ENCODE peak calls at places on chromosomes 5 and 9, in eight cellular contexts. One of them, this sample, is unnamed.
A peak's percentile ranks its signal among the peaks of the same experiment; 100 is the strongest.

GRCh38 chr9:109060235-109060634 is 46.9 kb upstream of the CTNNAL1 start:
- DNase-seq in CD8-positive, alpha-beta memory T cell: no peak
- DNase-seq in fibroblast of lung: no peak
- DNase-seq in tibial nerve: no peak
- DNase-seq in neuronal stem cell: no peak
- DNase-seq in uterus: no peak
- DNase-seq in Peyer's patch: no peak
- DNase-seq in kidney: no peak
- DNase-seq in this sample: no peak

GRCh38 chr5:100553209-100553608 is 18.0 kb downstream of the FAM174A start:
- DNase-seq in uterus: no peak
- DNase-seq in CD8-positive, alpha-beta memory T cell: no peak
- DNase-seq in neuronal stem cell: no peak
- DNase-seq in tibial nerve: no peak
- DNase-seq in kidney: no peak
- DNase-seq in Peyer's patch: no peak
- DNase-seq in fibroblast of lung: no peak
- DNase-seq in this sample: no peak

GRCh38 chr5:161544350-161544765 is 2.2 kb downstream of the GABRB2 start:
- DNase-seq in tibial nerve: no peak
- DNase-seq in CD8-positive, alpha-beta memory T cell: no peak
- DNase-seq in fibroblast of lung: peak; percentile 32
- DNase-seq in neuronal stem cell: peak; percentile 56
- DNase-seq in kidney: no peak
- DNase-seq in Peyer's patch: no peak
- DNase-seq in uterus: no peak
- DNase-seq in this sample: peak; percentile 12

GRCh38 chr9:114411452-114411851 is 23.7 kb upstream of the AKNA start:
- DNase-seq in tibial nerve: no peak
- DNase-seq in neuronal stem cell: no peak
- DNase-seq in Peyer's patch: no peak
- DNase-seq in uterus: no peak
- DNase-seq in CD8-positive, alpha-beta memory T cell: no peak
- DNase-seq in fibroblast of lung: no peak
- DNase-seq in kidney: no peak
- DNase-seq in this sample: no peak

GRCh38 chr5:134174841-134175839 is 1.6 kb downstream of the SKP1 start:
- DNase-seq in tibial nerve: no peak
- DNase-seq in uterus: no peak
- DNase-seq in neuronal stem cell: no peak
- DNase-seq in fibroblast of lung: peak; percentile 66
- DNase-seq in CD8-positive, alpha-beta memory T cell: no peak
- DNase-seq in Peyer's patch: no peak
- DNase-seq in kidney: no peak
- DNase-seq in this sample: peak; percentile 30

GRCh38 chr5:176734756-176735342 is 75.5 kb upstream of the UNC5A start:
- DNase-seq in uterus: peak; percentile 7
- DNase-seq in CD8-positive, alpha-beta memory T cell: no peak
- DNase-seq in fibroblast of lung: no peak
- DNase-seq in neuronal stem cell: no peak
- DNase-seq in kidney: peak; percentile 43
- DNase-seq in tibial nerve: no peak
- DNase-seq in Peyer's patch: peak; percentile 14
- DNase-seq in this sample: peak; percentile 40

GRCh38 chr5:139760066-139761056 is 35.2 kb upstream of the PSD2 start:
- DNase-seq in fibroblast of lung: no peak
- DNase-seq in uterus: no peak
- DNase-seq in neuronal stem cell: no peak
- DNase-seq in kidney: peak; percentile 84
- DNase-seq in Peyer's patch: peak; percentile 46
- DNase-seq in CD8-positive, alpha-beta memory T cell: no peak
- DNase-seq in tibial nerve: no peak
- DNase-seq in this sample: peak; percentile 75

GRCh38 chr5:33206962-33207506 is 233.7 kb upstream of the TARS1 start:
- DNase-seq in fibroblast of lung: no peak
- DNase-seq in uterus: no peak
- DNase-seq in neuronal stem cell: no peak
- DNase-seq in CD8-positive, alpha-beta memory T cell: no peak
- DNase-seq in tibial nerve: no peak
- DNase-seq in Peyer's patch: no peak
- DNase-seq in kidney: no peak
- DNase-seq in this sample: no peak

GRCh38 chr5:176680226-176680563 is 32.9 kb downstream of the TSPAN17 start:
- DNase-seq in neuronal stem cell: no peak
- DNase-seq in tibial nerve: no peak
- DNase-seq in fibroblast of lung: no peak
- DNase-seq in kidney: peak; percentile 60
- DNase-seq in CD8-positive, alpha-beta memory T cell: no peak
- DNase-seq in Peyer's patch: no peak
- DNase-seq in uterus: no peak
- DNase-seq in this sample: no peak

GRCh38 chr5:10452768-10453331 is 11.2 kb downstream of the ROPN1L start:
- DNase-seq in neuronal stem cell: peak; percentile 49
- DNase-seq in Peyer's patch: peak; percentile 45
- DNase-seq in CD8-positive, alpha-beta memory T cell: peak; percentile 33
- DNase-seq in uterus: no peak
- DNase-seq in fibroblast of lung: peak; percentile 93
- DNase-seq in tibial nerve: no peak
- DNase-seq in kidney: no peak
- DNase-seq in this sample: no peak

GRCh38 chr5:10229306-10230048 is 20.2 kb downstream of the ATPSCKMT start:
- DNase-seq in uterus: no peak
- DNase-seq in kidney: no peak
- DNase-seq in fibroblast of lung: peak; percentile 39
- DNase-seq in CD8-positive, alpha-beta memory T cell: no peak
- DNase-seq in tibial nerve: no peak
- DNase-seq in Peyer's patch: no peak
- DNase-seq in neuronal stem cell: no peak
- DNase-seq in this sample: peak; percentile 98

GRCh38 chr9:9645006-9645405 is 967.8 kb downstream of the PTPRD start:
- DNase-seq in kidney: no peak
- DNase-seq in neuronal stem cell: no peak
- DNase-seq in tibial nerve: no peak
- DNase-seq in fibroblast of lung: no peak
- DNase-seq in Peyer's patch: peak; percentile 22
- DNase-seq in CD8-positive, alpha-beta memory T cell: no peak
- DNase-seq in uterus: no peak
- DNase-seq in this sample: no peak

GRCh38 chr5:40841068-40841805 is at the start of gene CARD6:
- DNase-seq in kidney: no peak
- DNase-seq in fibroblast of lung: peak; percentile 67
- DNase-seq in uterus: no peak
- DNase-seq in neuronal stem cell: no peak
- DNase-seq in Peyer's patch: no peak
- DNase-seq in tibial nerve: peak; percentile 19
- DNase-seq in CD8-positive, alpha-beta memory T cell: no peak
- DNase-seq in this sample: peak; percentile 76

GRCh38 chr5:126492939-126493338 is 69.7 kb downstream of the GRAMD2B start:
- DNase-seq in Peyer's patch: no peak
- DNase-seq in tibial nerve: no peak
- DNase-seq in CD8-positive, alpha-beta memory T cell: no peak
- DNase-seq in fibroblast of lung: peak; percentile 50
- DNase-seq in neuronal stem cell: no peak
- DNase-seq in uterus: peak; percentile 65
- DNase-seq in kidney: no peak
- DNase-seq in this sample: no peak

GRCh38 chr9:27632254-27632653 is 59.0 kb upstream of the C9orf72 start:
- DNase-seq in kidney: no peak
- DNase-seq in CD8-positive, alpha-beta memory T cell: no peak
- DNase-seq in neuronal stem cell: no peak
- DNase-seq in uterus: no peak
- DNase-seq in Peyer's patch: no peak
- DNase-seq in fibroblast of lung: no peak
- DNase-seq in tibial nerve: no peak
- DNase-seq in this sample: no peak

GRCh38 chr5:84438456-84438855 is 53.8 kb upstream of the EDIL3 start:
- DNase-seq in uterus: no peak
- DNase-seq in Peyer's patch: no peak
- DNase-seq in CD8-positive, alpha-beta memory T cell: no peak
- DNase-seq in fibroblast of lung: peak; percentile 5
- DNase-seq in tibial nerve: no peak
- DNase-seq in neuronal stem cell: no peak
- DNase-seq in kidney: no peak
- DNase-seq in this sample: no peak

GRCh38 chr5:172891716-172892421 is 57.8 kb downstream of the ERGIC1 start:
- DNase-seq in uterus: no peak
- DNase-seq in Peyer's patch: no peak
- DNase-seq in CD8-positive, alpha-beta memory T cell: no peak
- DNase-seq in kidney: peak; percentile 88
- DNase-seq in neuronal stem cell: no peak
- DNase-seq in tibial nerve: no peak
- DNase-seq in fibroblast of lung: no peak
- DNase-seq in this sample: no peak

GRCh38 chr5:72138943-72139467 is 31.7 kb downstream of the MAP1B start:
- DNase-seq in fibroblast of lung: peak; percentile 92
- DNase-seq in Peyer's patch: no peak
- DNase-seq in uterus: no peak
- DNase-seq in kidney: no peak
- DNase-seq in CD8-positive, alpha-beta memory T cell: no peak
- DNase-seq in tibial nerve: no peak
- DNase-seq in neuronal stem cell: no peak
- DNase-seq in this sample: peak; percentile 87

GRCh38 chr9:93288891-93289883 is 105.2 kb downstream of the WNK2 start:
- DNase-seq in Peyer's patch: no peak
- DNase-seq in CD8-positive, alpha-beta memory T cell: no peak
- DNase-seq in uterus: no peak
- DNase-seq in kidney: peak; percentile 71
- DNase-seq in fibroblast of lung: peak; percentile 79
- DNase-seq in neuronal stem cell: no peak
- DNase-seq in tibial nerve: no peak
- DNase-seq in this sample: no peak

GRCh38 chr9:134484479-134484878 is 157.1 kb upstream of the COL5A1 start:
- DNase-seq in neuronal stem cell: no peak
- DNase-seq in fibroblast of lung: no peak
- DNase-seq in tibial nerve: no peak
- DNase-seq in CD8-positive, alpha-beta memory T cell: no peak
- DNase-seq in uterus: no peak
- DNase-seq in Peyer's patch: no peak
- DNase-seq in kidney: no peak
- DNase-seq in this sample: no peak

GRCh38 chr9:91902465-91903125 is 47.4 kb downstream of the ROR2 start:
- DNase-seq in Peyer's patch: no peak
- DNase-seq in CD8-positive, alpha-beta memory T cell: no peak
- DNase-seq in kidney: no peak
- DNase-seq in neuronal stem cell: no peak
- DNase-seq in uterus: no peak
- DNase-seq in tibial nerve: no peak
- DNase-seq in fibroblast of lung: peak; percentile 53
- DNase-seq in this sample: no peak

GRCh38 chr5:128579669-128580068 is 41.6 kb upstream of the FBN2 start:
- DNase-seq in CD8-positive, alpha-beta memory T cell: no peak
- DNase-seq in fibroblast of lung: no peak
- DNase-seq in Peyer's patch: no peak
- DNase-seq in uterus: no peak
- DNase-seq in neuronal stem cell: no peak
- DNase-seq in tibial nerve: no peak
- DNase-seq in kidney: no peak
- DNase-seq in this sample: no peak

GRCh38 chr5:77006124-77006523 is 24.1 kb upstream of the AGGF1 start:
- DNase-seq in neuronal stem cell: no peak
- DNase-seq in CD8-positive, alpha-beta memory T cell: no peak
- DNase-seq in kidney: no peak
- DNase-seq in Peyer's patch: no peak
- DNase-seq in tibial nerve: no peak
- DNase-seq in fibroblast of lung: no peak
- DNase-seq in uterus: no peak
- DNase-seq in this sample: no peak

GRCh38 chr5:148816822-148817221 is 9.6 kb upstream of the ADRB2 start:
- DNase-seq in neuronal stem cell: no peak
- DNase-seq in Peyer's patch: no peak
- DNase-seq in CD8-positive, alpha-beta memory T cell: no peak
- DNase-seq in fibroblast of lung: no peak
- DNase-seq in uterus: no peak
- DNase-seq in kidney: no peak
- DNase-seq in tibial nerve: no peak
- DNase-seq in this sample: no peak

GRCh38 chr5:148817606-148818005 is 8.8 kb upstream of the ADRB2 start:
- DNase-seq in fibroblast of lung: no peak
- DNase-seq in uterus: no peak
- DNase-seq in tibial nerve: no peak
- DNase-seq in kidney: no peak
- DNase-seq in CD8-positive, alpha-beta memory T cell: no peak
- DNase-seq in Peyer's patch: no peak
- DNase-seq in neuronal stem cell: no peak
- DNase-seq in this sample: no peak

GRCh38 chr5:148816357-148816756 is 10.1 kb upstream of the ADRB2 start:
- DNase-seq in tibial nerve: no peak
- DNase-seq in kidney: no peak
- DNase-seq in uterus: no peak
- DNase-seq in CD8-positive, alpha-beta memory T cell: no peak
- DNase-seq in Peyer's patch: no peak
- DNase-seq in fibroblast of lung: no peak
- DNase-seq in neuronal stem cell: no peak
- DNase-seq in this sample: no peak

GRCh38 chr5:148815578-148815977 is 10.8 kb upstream of the ADRB2 start:
- DNase-seq in CD8-positive, alpha-beta memory T cell: no peak
- DNase-seq in fibroblast of lung: no peak
- DNase-seq in tibial nerve: no peak
- DNase-seq in kidney: no peak
- DNase-seq in neuronal stem cell: no peak
- DNase-seq in uterus: no peak
- DNase-seq in Peyer's patch: no peak
- DNase-seq in this sample: no peak

GRCh38 chr5:148820778-148821395 is 5.5 kb upstream of the ADRB2 start:
- DNase-seq in Peyer's patch: no peak
- DNase-seq in kidney: no peak
- DNase-seq in neuronal stem cell: peak; percentile 14
- DNase-seq in tibial nerve: peak; percentile 17
- DNase-seq in CD8-positive, alpha-beta memory T cell: peak; percentile 24
- DNase-seq in uterus: no peak
- DNase-seq in fibroblast of lung: peak; percentile 65
- DNase-seq in this sample: no peak
- H3K27ac ChIP-seq in Peyer's patch: no peak overlapping the region
- H3K27ac ChIP-seq in kidney: no peak overlapping the region
- H3K27ac ChIP-seq in neuronal stem cell: no peak overlapping the region
- H3K27ac ChIP-seq in tibial nerve: no peak overlapping the region
- H3K27ac ChIP-seq in CD8-positive, alpha-beta memory T cell: no peak overlapping the region
- H3K27ac ChIP-seq in uterus: no peak overlapping the region
- H3K27ac ChIP-seq in fibroblast of lung: no peak overlapping the region
- H3K27ac ChIP-seq in this sample: no peak overlapping the region

GRCh38 chr9:79883073-79883645 is 311.4 kb downstream of the TLE4 start:
- DNase-seq in fibroblast of lung: no peak
- DNase-seq in neuronal stem cell: no peak
- DNase-seq in kidney: peak; percentile 70
- DNase-seq in uterus: no peak
- DNase-seq in tibial nerve: no peak
- DNase-seq in CD8-positive, alpha-beta memory T cell: peak; percentile 65
- DNase-seq in Peyer's patch: no peak
- DNase-seq in this sample: no peak
- H3K4me1 ChIP-seq in fibroblast of lung: no peaks in the 10 kb centered on the region
- H3K4me1 ChIP-seq in neuronal stem cell: peaks cover 3% of the 10 kb centered on the region
- H3K4me1 ChIP-seq in kidney: no peaks in the 10 kb centered on the region
- H3K4me1 ChIP-seq in uterus: no peaks in the 10 kb centered on the region
- H3K4me1 ChIP-seq in tibial nerve: no peaks in the 10 kb centered on the region
- H3K4me1 ChIP-seq in CD8-positive, alpha-beta memory T cell: peaks cover 49% of the 10 kb centered on the region
- H3K4me1 ChIP-seq in Peyer's patch: no peaks in the 10 kb centered on the region
- H3K4me1 ChIP-seq in this sample: no peaks in the 10 kb centered on the region

GRCh38 chr9:136690841-136691261 is 3.6 kb upstream of the AGPAT2 start:
- DNase-seq in tibial nerve: no peak
- DNase-seq in kidney: peak; percentile 92
- DNase-seq in uterus: no peak
- DNase-seq in neuronal stem cell: no peak
- DNase-seq in fibroblast of lung: no peak
- DNase-seq in CD8-positive, alpha-beta memory T cell: no peak
- DNase-seq in Peyer's patch: no peak
- DNase-seq in this sample: no peak
- H3K27ac ChIP-seq in tibial nerve: no peak overlapping the region
- H3K27ac ChIP-seq in kidney: peak overlapping the region; percentile 76
- H3K27ac ChIP-seq in uterus: peak overlapping the region; percentile 38
- H3K27ac ChIP-seq in neuronal stem cell: no peak overlapping the region
- H3K27ac ChIP-seq in fibroblast of lung: no peak overlapping the region
- H3K27ac ChIP-seq in CD8-positive, alpha-beta memory T cell: no peak overlapping the region
- H3K27ac ChIP-seq in Peyer's patch: peak overlapping the region; percentile 95
- H3K27ac ChIP-seq in this sample: no peak overlapping the region

GRCh38 chr5:149409268-149409948 is 30.3 kb upstream of the IL17B start:
- DNase-seq in tibial nerve: no peak
- DNase-seq in Peyer's patch: no peak
- DNase-seq in CD8-positive, alpha-beta memory T cell: no peak
- DNase-seq in uterus: peak; percentile 25
- DNase-seq in kidney: no peak
- DNase-seq in fibroblast of lung: no peak
- DNase-seq in neuronal stem cell: no peak
- DNase-seq in this sample: no peak
- H3K4me1 ChIP-seq in tibial nerve: no peaks in the 10 kb centered on the region
- H3K4me1 ChIP-seq in Peyer's patch: no peaks in the 10 kb centered on the region
- H3K4me1 ChIP-seq in CD8-positive, alpha-beta memory T cell: no peaks in the 10 kb centered on the region
- H3K4me1 ChIP-seq in uterus: peaks cover 13% of the 10 kb centered on the region
- H3K4me1 ChIP-seq in kidney: no peaks in the 10 kb centered on the region
- H3K4me1 ChIP-seq in fibroblast of lung: peaks cover 46% of the 10 kb centered on the region
- H3K4me1 ChIP-seq in neuronal stem cell: peaks cover 18% of the 10 kb centered on the region
- H3K4me1 ChIP-seq in this sample: peaks cover 93% of the 10 kb centered on the region

This sample was measured in SJSA1.